ENCODE peak calls at places on chromosomes 16 and 17, in four cellular contexts. One of them, this sample, is unnamed.

GRCh38 chr17:81601525-81602120 is 35.3 kb downstream of the NPLOC4 start:
- DNase-seq in suprapubic skin: no peak
- DNase-seq in AG08395: peak; percentile 81
- DNase-seq in EH: peak; percentile 82
- DNase-seq in this sample: peak; percentile 40

GRCh38 chr17:31699281-31699680 is 159.8 kb downstream of the COPRS start:
- DNase-seq in suprapubic skin: no peak
- DNase-seq in AG08395: no peak
- DNase-seq in EH: peak; percentile 36
- DNase-seq in this sample: peak; percentile 23

GRCh38 chr16:74650966-74651567 is 15.6 kb downstream of the RFWD3 start:
- DNase-seq in suprapubic skin: no peak
- DNase-seq in AG08395: no peak
- DNase-seq in EH: peak; percentile 18
- DNase-seq in this sample: no peak

GRCh38 chr16:87864331-87864989 is 4.8 kb downstream of the SLC7A5 start:
- DNase-seq in suprapubic skin: no peak
- DNase-seq in AG08395: no peak
- DNase-seq in EH: peak; percentile 42
- DNase-seq in this sample: peak; percentile 72

GRCh38 chr16:3816326-3816725 is 64.2 kb downstream of the CREBBP start:
- DNase-seq in suprapubic skin: no peak
- DNase-seq in AG08395: no peak
- DNase-seq in EH: no peak
- DNase-seq in this sample: no peak

GRCh38 chr17:79834575-79835469 is 4.4 kb downstream of the CBX4 start:
- DNase-seq in suprapubic skin: no peak
- DNase-seq in AG08395: no peak
- DNase-seq in EH: no peak
- DNase-seq in this sample: no peak

GRCh38 chr17:80835816-80836657 is 155.6 kb upstream of the CHMP6 start:
- DNase-seq in suprapubic skin: no peak
- DNase-seq in AG08395: no peak
- DNase-seq in EH: no peak
- DNase-seq in this sample: no peak

GRCh38 chr16:85172465-85173071 is 60.3 kb upstream of the CIBAR2 start:
- DNase-seq in suprapubic skin: no peak
- DNase-seq in AG08395: peak; percentile 52
- DNase-seq in EH: peak; percentile 68
- DNase-seq in this sample: no peak

GRCh38 chr17:31415004-31415454 is 23.6 kb downstream of the RAB11FIP4 start:
- DNase-seq in suprapubic skin: no peak
- DNase-seq in AG08395: no peak
- DNase-seq in EH: no peak
- DNase-seq in this sample: no peak

GRCh38 chr16:13453938-13454553 is 465.9 kb upstream of the ERCC4 start:
- DNase-seq in suprapubic skin: no peak
- DNase-seq in AG08395: peak; percentile 31
- DNase-seq in EH: peak; percentile 16
- DNase-seq in this sample: no peak

GRCh38 chr16:53546988-53547391 is 44.0 kb upstream of the AKTIP start:
- DNase-seq in suprapubic skin: no peak
- DNase-seq in AG08395: no peak
- DNase-seq in EH: peak; percentile 6
- DNase-seq in this sample: no peak

GRCh38 chr17:4812690-4813089 is 5.7 kb downstream of the PLD2 start:
- DNase-seq in suprapubic skin: no peak
- DNase-seq in AG08395: no peak
- DNase-seq in EH: no peak
- DNase-seq in this sample: no peak

GRCh38 chr16:75097941-75098897 is 18.4 kb downstream of the LDHD start:
- DNase-seq in suprapubic skin: no peak
- DNase-seq in AG08395: no peak
- DNase-seq in EH: no peak
- DNase-seq in this sample: no peak

GRCh38 chr16:89020068-89020924 is 43.3 kb upstream of the CBFA2T3 start:
- DNase-seq in suprapubic skin: peak; percentile 77
- DNase-seq in AG08395: no peak
- DNase-seq in EH: no peak
- DNase-seq in this sample: no peak

GRCh38 chr17:27466376-27466747 is 10.1 kb downstream of the KSR1 start:
- DNase-seq in suprapubic skin: no peak
- DNase-seq in AG08395: no peak
- DNase-seq in EH: no peak
- DNase-seq in this sample: no peak

GRCh38 chr16:3112881-3113574 is 642 bp downstream of the ZNF205 start:
- DNase-seq in suprapubic skin: no peak
- DNase-seq in AG08395: no peak
- DNase-seq in EH: no peak
- DNase-seq in this sample: no peak

GRCh38 chr17:59914274-59914854 is 21.4 kb downstream of the RPS6KB1 start:
- DNase-seq in suprapubic skin: no peak
- DNase-seq in AG08395: peak; percentile 70
- DNase-seq in EH: peak; percentile 61
- DNase-seq in this sample: peak; percentile 23

GRCh38 chr17:63848834-63849689 is 6.6 kb upstream of the SMARCD2 start:
- DNase-seq in suprapubic skin: peak; percentile 98
- DNase-seq in AG08395: peak; percentile 95
- DNase-seq in EH: peak; percentile 88
- DNase-seq in this sample: peak; percentile 72

GRCh38 chr17:46979023-46979870 is at the start of gene RPRML:
- DNase-seq in suprapubic skin: no peak
- DNase-seq in AG08395: peak; percentile 21
- DNase-seq in EH: peak; percentile 42
- DNase-seq in this sample: no peak

GRCh38 chr17:5131146-5131715 is 15.4 kb downstream of the USP6 start:
- DNase-seq in suprapubic skin: no peak
- DNase-seq in AG08395: no peak
- DNase-seq in EH: no peak
- DNase-seq in this sample: no peak

GRCh38 chr17:73522107-73522506 is 122.1 kb downstream of the SDK2 start:
- DNase-seq in suprapubic skin: no peak
- DNase-seq in AG08395: no peak
- DNase-seq in EH: no peak
- DNase-seq in this sample: no peak

GRCh38 chr16:16021988-16022682 is 72.7 kb downstream of the ABCC1 start:
- DNase-seq in suprapubic skin: peak; percentile 96
- DNase-seq in AG08395: peak; percentile 98
- DNase-seq in EH: peak; percentile 98
- DNase-seq in this sample: peak; percentile 92

GRCh38 chr16:54443839-54444238 is 157.3 kb upstream of the IRX3 start:
- DNase-seq in suprapubic skin: no peak
- DNase-seq in AG08395: no peak
- DNase-seq in EH: no peak
- DNase-seq in this sample: no peak

GRCh38 chr17:38512473-38513058 is 84.3 kb downstream of the ARHGAP23 start:
- DNase-seq in suprapubic skin: no peak
- DNase-seq in AG08395: no peak
- DNase-seq in EH: no peak
- DNase-seq in this sample: no peak

GRCh38 chr17:70319516-70319915 is 150.2 kb downstream of the KCNJ2 start:
- DNase-seq in suprapubic skin: no peak
- DNase-seq in AG08395: no peak
- DNase-seq in EH: no peak
- DNase-seq in this sample: peak; percentile 6

GRCh38 chr16:50709980-50710379 is 16.6 kb downstream of the NOD2 start:
- DNase-seq in suprapubic skin: no peak
- DNase-seq in AG08395: no peak
- DNase-seq in EH: no peak
- DNase-seq in this sample: no peak

GRCh38 chr17:62750502-62751349 is 57.4 kb downstream of the MARCHF10 start:
- DNase-seq in suprapubic skin: peak; percentile 65
- DNase-seq in AG08395: no peak
- DNase-seq in EH: peak; percentile 47
- DNase-seq in this sample: peak; percentile 24

GRCh38 chr16:87240211-87241134 is 76.7 kb downstream of the C16orf95 start:
- DNase-seq in suprapubic skin: no peak
- DNase-seq in AG08395: peak; percentile 73
- DNase-seq in EH: peak; percentile 79
- DNase-seq in this sample: peak; percentile 13

GRCh38 chr16:84096447-84097005 is 20.2 kb downstream of the MBTPS1 start:
- DNase-seq in suprapubic skin: no peak
- DNase-seq in AG08395: no peak
- DNase-seq in EH: no peak
- DNase-seq in this sample: no peak

GRCh38 chr16:11988258-11988978 is 11.9 kb downstream of the SNX29 start:
- DNase-seq in suprapubic skin: no peak
- DNase-seq in AG08395: no peak
- DNase-seq in EH: no peak
- DNase-seq in this sample: no peak

GRCh38 chr16:31267332-31268032 is 7.7 kb downstream of the ITGAM start:
- DNase-seq in suprapubic skin: no peak
- DNase-seq in AG08395: no peak
- DNase-seq in EH: no peak
- DNase-seq in this sample: peak; percentile 25

GRCh38 chr17:29584452-29585079 is 4.9 kb downstream of the GIT1 start:
- DNase-seq in suprapubic skin: no peak
- DNase-seq in AG08395: no peak
- DNase-seq in EH: no peak
- DNase-seq in this sample: no peak

GRCh38 chr17:20995164-20995872 is 47.5 kb downstream of the USP22 start:
- DNase-seq in suprapubic skin: no peak
- DNase-seq in AG08395: no peak
- DNase-seq in EH: no peak
- DNase-seq in this sample: no peak